ENCODE peak calls at places on chromosome 5, in eight cellular contexts. N is dermis blood vessel endothelial cell, Y is EL, C is NCI-H2081, E is HFFc6, B is WTC11, Q is GOT3, R is NCI-H1105 treated with DMSO at 0.1 percent for 48 hours. S is an unnamed sample.

GRCh38 chr5:2697446-2698200 is 53.9 kb downstream of the IRX2 start:
- DNase-seq in N (no peak), C (no peak), B (no peak), Q (no peak), R (no peak), E (no peak), Y (no peak), S (no peak)

GRCh38 chr5:120999550-120999949 is 535.5 kb downstream of the PRR16 start:
- DNase-seq in E (no peak), B (no peak), C (no peak), R (no peak), Y (no peak), N (no peak), Q (no peak), S (no peak)

GRCh38 chr5:18882162-18882561 is 1105.8 kb downstream of the CDH18 start:
- DNase-seq in C (peak; percentile 33), B (no peak), E (no peak), Y (no peak), R (peak; percentile 4), Q (no peak), N (no peak), S (no peak)

GRCh38 chr5:136042665-136043121 is 13.9 kb downstream of the TGFBI start:
- DNase-seq in R (no peak), C (no peak), B (no peak), Q (peak; percentile 32), Y (no peak), N (peak; percentile 75), E (no peak), S (no peak)

GRCh38 chr5:130316971-130317421 is 412.7 kb downstream of the CHSY3 start:
- DNase-seq in R (no peak), Y (no peak), C (no peak), Q (no peak), N (no peak), B (no peak), E (no peak), S (no peak)

GRCh38 chr5:72844218-72844603 is 27.8 kb downstream of the TNPO1 start:
- DNase-seq in C (no peak), Y (no peak), B (no peak), Q (no peak), N (peak; percentile 40), E (no peak), R (no peak), S (no peak)

GRCh38 chr5:27241564-27242257 is 203.3 kb upstream of the CDH9 start:
- DNase-seq in E (peak; percentile 95), Q (no peak), R (no peak), Y (peak; percentile 68), B (no peak), N (no peak), C (no peak), S (no peak)

GRCh38 chr5:172411423-172412111 is 42.8 kb downstream of the SH3PXD2B start:
- DNase-seq in R (no peak), Q (no peak), E (no peak), N (no peak), Y (no peak), B (no peak), C (no peak), S (no peak)

GRCh38 chr5:27267209-27267824 is 228.9 kb upstream of the CDH9 start:
- DNase-seq in Y (no peak), B (no peak), R (no peak), C (no peak), E (no peak), N (no peak), Q (no peak), S (no peak)

GRCh38 chr5:160463775-160464465 is 42.3 kb downstream of the PTTG1 start:
- DNase-seq in Y (peak; percentile 89), E (peak; percentile 87), R (no peak), C (no peak), B (no peak), Q (no peak), N (peak; percentile 79), S (no peak)

GRCh38 chr5:99614888-99615287 is 686.1 kb upstream of the CHD1 start:
- DNase-seq in E (no peak), Q (no peak), N (no peak), B (no peak), R (no peak), Y (no peak), C (no peak), S (no peak)

GRCh38 chr5:87885727-87886126 is 382.9 kb downstream of the TMEM161B start:
- DNase-seq in Q (no peak), N (no peak), B (no peak), Y (no peak), E (no peak), C (peak; percentile 5), R (peak; percentile 5), S (no peak)

GRCh38 chr5:109643951-109644350 is 45.8 kb upstream of the MAN2A1 start:
- DNase-seq in C (no peak), Q (no peak), E (no peak), N (no peak), B (no peak), Y (no peak), R (no peak), S (no peak)

GRCh38 chr5:485113-485942 is 38.9 kb downstream of the SLC9A3 start:
- DNase-seq in B (no peak), Y (no peak), Q (no peak), N (no peak), C (no peak), E (no peak), R (no peak), S (no peak)

GRCh38 chr5:162683280-162683679 is 615.7 kb downstream of the GABRG2 start:
- DNase-seq in E (no peak), Y (no peak), C (no peak), N (no peak), Q (no peak), B (no peak), R (no peak), S (no peak)

GRCh38 chr5:132641241-132641723 is 16.7 kb upstream of the IL13 start:
- DNase-seq in Q (no peak), R (no peak), N (no peak), Y (no peak), C (no peak), B (no peak), E (no peak), S (no peak)